ENCODE peak calls at places on chromosomes 16 and 17, in six cellular contexts. O, S, Y, A, L and D are unnamed samples.

GRCh38 chr17:78159575-78160158 is 8.7 kb upstream of the SYNGR2 start:
- DNase-seq in O (no peak), S (no peak), Y (no peak), A (no peak), L (no peak), D (peak; percentile 78)

GRCh38 chr16:17470871-17471744 is at the start of gene XYLT1:
- DNase-seq in O (peak; percentile 60), S (peak; percentile 74), Y (peak; percentile 46), A (peak; percentile 41), L (peak; percentile 69), D (peak; percentile 41)

GRCh38 chr17:57106107-57106835 is 21.2 kb downstream of the AKAP1 start:
- DNase-seq in O (no peak), S (peak; percentile 36), Y (no peak), A (peak; percentile 44), L (no peak), D (peak; percentile 45)

GRCh38 chr17:42675984-42676423 is 790 bp downstream of the PLEKHH3 start:
- DNase-seq in O (no peak), S (peak; percentile 66), Y (no peak), A (peak; percentile 69), L (peak; percentile 67), D (peak; percentile 64)

GRCh38 chr17:50205111-50205821 is 3.8 kb upstream of the COL1A1 start:
- DNase-seq in O (no peak), S (no peak), Y (no peak), A (peak; percentile 60), L (no peak), D (no peak)

GRCh38 chr16:75333770-75334169 is 82.3 kb upstream of the BCAR1 start:
- DNase-seq in O (no peak), S (no peak), Y (no peak), A (no peak), L (no peak), D (no peak)

GRCh38 chr16:57791156-57791902 is 11.0 kb downstream of the KIFC3 start:
- DNase-seq in O (no peak), S (no peak), Y (no peak), A (peak; percentile 74), L (no peak), D (no peak)

GRCh38 chr16:69513180-69513966 is 52.4 kb upstream of the NFAT5 start:
- DNase-seq in O (no peak), S (no peak), Y (no peak), A (no peak), L (no peak), D (no peak)

GRCh38 chr16:70790815-70791214 is 10.1 kb downstream of the VAC14 start:
- DNase-seq in O (no peak), S (no peak), Y (no peak), A (no peak), L (no peak), D (no peak)

GRCh38 chr16:67805718-67806427 is 487 bp downstream of the RANBP10 start:
- DNase-seq in O (no peak), S (peak; percentile 36), Y (no peak), A (peak; percentile 33), L (peak; percentile 38), D (no peak)

GRCh38 chr17:43900858-43901754 is 6.2 kb downstream of the MPP2 start:
- DNase-seq in O (no peak), S (no peak), Y (no peak), A (no peak), L (no peak), D (no peak)

GRCh38 chr17:29615492-29616299 is 7.0 kb downstream of the CORO6 start:
- DNase-seq in O (peak; percentile 84), S (peak; percentile 89), Y (peak; percentile 83), A (peak; percentile 87), L (peak; percentile 89), D (peak; percentile 92)

GRCh38 chr16:17463335-17463734 is 7.4 kb downstream of the XYLT1 start:
- DNase-seq in O (no peak), S (no peak), Y (no peak), A (no peak), L (no peak), D (no peak)

GRCh38 chr17:47630614-47631013 is 19.1 kb upstream of the KPNB1 start:
- DNase-seq in O (no peak), S (peak; percentile 45), Y (no peak), A (no peak), L (no peak), D (peak; percentile 55)

GRCh38 chr17:30519707-30520106 is 42.5 kb downstream of the GOSR1 start:
- DNase-seq in O (no peak), S (no peak), Y (no peak), A (no peak), L (no peak), D (no peak)

GRCh38 chr17:27577884-27578717 is 52.9 kb upstream of the LGALS9 start:
- DNase-seq in O (no peak), S (peak; percentile 92), Y (no peak), A (no peak), L (peak; percentile 29), D (no peak)

GRCh38 chr16:72876981-72877373 is 171.0 kb downstream of the ZFHX3 start:
- DNase-seq in O (no peak), S (no peak), Y (no peak), A (no peak), L (no peak), D (peak; percentile 41)

GRCh38 chr17:15348030-15348429 is 6.6 kb upstream of the TEKT3 start:
- DNase-seq in O (no peak), S (no peak), Y (no peak), A (no peak), L (no peak), D (peak; percentile 95)

GRCh38 chr17:50589112-50589712 is 28.7 kb downstream of the CACNA1G start:
- DNase-seq in O (no peak), S (no peak), Y (no peak), A (no peak), L (no peak), D (no peak)

GRCh38 chr16:8963010-8963824 is 489 bp downstream of the USP7 start:
- DNase-seq in O (peak; percentile 23), S (no peak), Y (peak; percentile 21), A (peak; percentile 28), L (peak; percentile 44), D (no peak)

GRCh38 chr17:4576729-4577322 is 7.5 kb upstream of the SMTNL2 start:
- DNase-seq in O (no peak), S (no peak), Y (no peak), A (no peak), L (peak; percentile 86), D (no peak)

GRCh38 chr16:64964126-64964540 is 157.7 kb downstream of the CDH11 start:
- DNase-seq in O (no peak), S (no peak), Y (no peak), A (no peak), L (no peak), D (no peak)

GRCh38 chr16:35344012-35344762 is 1884.8 kb downstream of the TP53TG3F start:
- DNase-seq in O (no peak), S (no peak), Y (no peak), A (no peak), L (no peak), D (no peak)

DNA sequence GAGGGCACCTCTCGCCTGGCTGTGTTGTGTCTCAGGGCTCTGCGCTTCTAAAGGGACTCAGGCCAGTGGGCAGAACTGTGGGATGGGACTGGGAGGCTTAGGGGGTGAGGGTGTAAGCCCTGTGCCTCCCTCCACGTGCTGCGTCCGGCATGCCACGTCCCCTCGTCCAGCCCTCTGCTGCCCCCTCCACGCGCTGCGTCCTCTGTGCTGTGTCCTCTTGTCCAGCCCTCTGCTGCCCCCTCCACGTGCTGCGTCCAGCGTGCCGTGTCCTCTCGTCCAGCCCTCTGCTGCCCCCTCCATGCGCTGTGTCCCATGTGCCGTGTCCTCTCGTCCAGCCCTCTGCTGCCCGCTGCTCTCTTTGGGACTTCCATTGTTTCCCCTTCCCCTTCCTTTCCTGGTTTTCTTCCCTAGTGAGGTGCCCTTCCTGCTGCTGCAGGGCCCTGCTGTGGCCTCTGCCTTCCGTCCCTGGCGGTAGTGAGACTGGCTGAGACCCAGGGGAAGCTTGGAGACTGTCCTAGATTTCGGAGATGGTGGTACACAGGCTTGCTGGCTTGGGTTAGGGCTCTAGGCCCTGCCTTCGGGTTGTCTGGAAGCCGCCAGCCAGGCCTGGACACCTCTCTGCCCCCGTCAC is 6.4 kb upstream of the ZNF750 start:
- DNase-seq in O (no peak), S (no peak), Y (no peak), A (no peak), L (no peak), D (no peak)
- H3K4me3 ChIP-seq in O (no peak overlapping the region), S (no peak overlapping the region), Y (no peak overlapping the region), A (peak overlapping the region; percentile 50), L (no peak overlapping the region), D (no peak overlapping the region)

DNA sequence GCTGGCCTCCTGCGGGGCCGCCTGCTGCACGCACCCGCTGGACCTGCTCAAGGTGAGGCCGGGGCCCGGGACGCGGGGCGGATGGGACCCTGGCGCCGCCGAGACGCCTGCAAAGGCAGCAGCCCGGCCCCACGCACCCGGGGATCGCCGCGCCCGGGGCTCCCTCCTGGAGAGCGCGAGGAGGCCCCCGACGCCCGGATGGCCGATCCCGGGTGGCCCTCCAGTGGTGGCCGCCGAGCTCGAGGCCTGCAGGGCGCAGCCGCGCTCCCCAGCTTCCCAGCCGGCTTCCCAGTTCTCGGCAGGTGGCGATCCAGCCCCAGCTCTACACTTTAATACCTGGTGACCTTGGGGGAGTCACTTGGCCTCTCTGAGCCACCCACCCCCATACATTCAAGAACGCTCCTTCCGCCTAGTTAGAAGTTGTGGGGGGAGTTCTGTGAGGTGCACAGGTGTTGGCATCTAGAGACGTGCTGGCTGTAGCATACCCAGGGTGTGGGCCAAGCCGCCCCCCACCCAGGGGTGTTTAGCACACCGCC is 452 bp downstream of the SLC25A10 start:
- DNase-seq in O (no peak), S (peak; percentile 58), Y (no peak), A (no peak), L (peak; percentile 54), D (peak; percentile 55)
- H3K27ac ChIP-seq in O (no peak overlapping the region), S (peak overlapping the region; percentile 91), Y (no peak overlapping the region), A (peak overlapping the region; percentile 77), L (peak overlapping the region; percentile 50), D (peak overlapping the region; percentile 68)

DNA sequence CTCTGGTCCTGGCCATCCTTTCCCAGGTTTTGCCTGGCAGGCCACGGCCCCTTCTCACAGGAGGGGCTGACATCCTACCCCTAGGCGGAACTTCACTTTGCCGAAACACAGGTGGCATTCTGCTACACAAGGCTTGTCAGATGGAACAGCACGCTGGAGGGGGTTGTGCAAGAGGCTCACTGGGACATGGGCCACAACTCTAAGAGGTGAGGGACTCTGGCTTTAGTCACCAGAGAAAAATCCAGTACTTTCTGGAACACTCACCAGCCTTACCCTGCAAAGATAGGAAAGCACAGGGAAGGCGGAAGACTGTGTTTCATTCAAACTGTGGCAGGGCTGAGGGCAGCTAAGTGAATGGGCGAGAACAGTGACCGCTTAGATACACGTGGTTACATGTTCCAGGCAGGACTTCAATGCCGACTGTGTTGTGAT is 18.3 kb downstream of the CDC42EP4 start:
- DNase-seq in O (no peak), S (peak; percentile 94), Y (no peak), A (peak; percentile 67), L (no peak), D (no peak)
- H3K4me1 ChIP-seq in O (peaks cover 4% of the 10 kb centered on the region), S (peaks cover 96% of the 10 kb centered on the region), Y (peaks cover 10% of the 10 kb centered on the region), A (peaks cover 84% of the 10 kb centered on the region), L (peaks cover 21% of the 10 kb centered on the region), D (peaks cover 28% of the 10 kb centered on the region)

DNA sequence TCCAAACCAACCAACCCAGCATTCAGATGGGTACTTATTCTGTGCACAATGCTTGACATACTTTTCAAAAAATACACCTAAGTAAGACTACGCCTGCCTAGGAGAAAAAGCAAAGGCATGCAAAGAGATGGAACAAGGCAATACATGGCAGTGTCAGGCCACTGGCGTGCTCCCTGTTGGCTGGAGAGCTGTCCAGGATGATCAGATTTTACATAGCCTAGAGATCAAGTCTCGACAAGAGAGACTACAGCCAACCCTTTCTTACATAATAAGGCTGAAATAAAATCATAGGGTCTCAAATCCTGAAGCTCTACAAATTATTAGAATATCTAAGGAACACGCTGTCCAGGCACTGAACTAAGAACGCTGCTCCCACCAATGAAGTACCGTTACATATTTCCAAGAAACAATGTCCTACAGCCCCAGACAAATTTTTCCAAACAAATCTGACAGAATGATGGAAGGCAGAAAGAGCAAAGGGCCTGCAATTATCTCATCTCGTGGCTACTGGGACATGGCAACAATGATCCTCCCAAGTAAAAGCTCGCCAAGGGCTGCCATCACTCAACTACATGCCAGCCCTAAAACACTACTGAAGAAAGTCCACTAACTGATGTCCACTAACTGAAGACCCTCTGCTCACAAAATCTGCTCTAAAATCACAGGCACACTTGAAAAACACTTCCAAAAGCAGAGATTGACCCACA is 5.1 kb downstream of the RPS15A start:
- DNase-seq in O (no peak), S (no peak), Y (no peak), A (no peak), L (no peak), D (no peak)
- H3K4me3 ChIP-seq in O (no peak overlapping the region), S (no peak overlapping the region), Y (no peak overlapping the region), A (no peak overlapping the region), L (no peak overlapping the region), D (no peak overlapping the region)